ENCODE peak calls at places on chromosomes 12 and 14, in five cellular contexts. One of them, this sample, is unnamed. For H3K9me3, the result is how much of the 10 kb centered on the place peaks cover.

GRCh38 chr12:28582687-28583376 is 392.6 kb downstream of the CCDC91 start:
- DNase-seq in IMR-90: no peak
- DNase-seq in uterus: no peak
- DNase-seq in spleen: no peak
- DNase-seq in mucosa of descending colon: no peak
- DNase-seq in this sample: no peak

GRCh38 chr14:102928412-102929348 is 6.2 kb downstream of the AMN start:
- DNase-seq in uterus: peak
- DNase-seq in IMR-90: peak
- DNase-seq in spleen: peak
- DNase-seq in mucosa of descending colon: peak
- DNase-seq in this sample: peak

GRCh38 chr12:71216725-71217579 is 59.2 kb upstream of the TSPAN8 start:
- DNase-seq in IMR-90: peak
- DNase-seq in uterus: no peak
- DNase-seq in spleen: no peak
- DNase-seq in mucosa of descending colon: peak
- DNase-seq in this sample: no peak

GRCh38 chr12:52202361-52203078 is 10.7 kb upstream of the KRT80 start:
- DNase-seq in IMR-90: peak
- DNase-seq in uterus: no peak
- DNase-seq in mucosa of descending colon: no peak
- DNase-seq in spleen: peak
- DNase-seq in this sample: peak

GRCh38 chr12:62297321-62297720 is 37.1 kb downstream of the USP15 start:
- DNase-seq in spleen: no peak
- DNase-seq in mucosa of descending colon: no peak
- DNase-seq in uterus: no peak
- DNase-seq in IMR-90: no peak
- DNase-seq in this sample: no peak

GRCh38 chr12:29769162-29769820 is 14.5 kb downstream of the TMTC1 start:
- DNase-seq in uterus: no peak
- DNase-seq in spleen: no peak
- DNase-seq in mucosa of descending colon: peak
- DNase-seq in IMR-90: peak
- DNase-seq in this sample: no peak

GRCh38 chr12:75041481-75041880 is 168.2 kb downstream of the KCNC2 start:
- DNase-seq in mucosa of descending colon: no peak
- DNase-seq in spleen: no peak
- DNase-seq in uterus: no peak
- DNase-seq in IMR-90: no peak
- DNase-seq in this sample: no peak

GRCh38 chr12:111557271-111558106 is 41.6 kb downstream of the ATXN2 start:
- DNase-seq in uterus: no peak
- DNase-seq in spleen: no peak
- DNase-seq in IMR-90: peak
- DNase-seq in mucosa of descending colon: no peak
- DNase-seq in this sample: no peak

GRCh38 chr14:80669416-80669815 is 272.1 kb downstream of the CEP128 start:
- DNase-seq in mucosa of descending colon: no peak
- DNase-seq in IMR-90: peak
- DNase-seq in spleen: no peak
- DNase-seq in uterus: no peak
- DNase-seq in this sample: no peak

GRCh38 chr12:9037431-9037830 is 48.1 kb downstream of the KLRG1 start:
- DNase-seq in spleen: no peak
- DNase-seq in IMR-90: no peak
- DNase-seq in mucosa of descending colon: no peak
- DNase-seq in uterus: no peak
- DNase-seq in this sample: no peak

GRCh38 chr14:64081174-64081746 is 212.9 kb downstream of the ESR2 start:
- DNase-seq in spleen: no peak
- DNase-seq in IMR-90: no peak
- DNase-seq in mucosa of descending colon: no peak
- DNase-seq in uterus: no peak
- DNase-seq in this sample: no peak

GRCh38 chr12:76049575-76050251 is 18.1 kb upstream of the PHLDA1 start:
- DNase-seq in spleen: no peak
- DNase-seq in uterus: no peak
- DNase-seq in IMR-90: no peak
- DNase-seq in mucosa of descending colon: no peak
- DNase-seq in this sample: no peak

GRCh38 chr14:69354383-69355154 is 43.5 kb downstream of the ERH start:
- DNase-seq in IMR-90: peak
- DNase-seq in mucosa of descending colon: peak
- DNase-seq in uterus: no peak
- DNase-seq in spleen: peak
- DNase-seq in this sample: no peak

GRCh38 chr14:42277840-42278239 is 671.2 kb downstream of the LRFN5 start:
- DNase-seq in IMR-90: no peak
- DNase-seq in mucosa of descending colon: no peak
- DNase-seq in spleen: no peak
- DNase-seq in uterus: no peak
- DNase-seq in this sample: no peak

GRCh38 chr12:24719293-24719721 is 229.6 kb downstream of the BCAT1 start:
- DNase-seq in mucosa of descending colon: no peak
- DNase-seq in uterus: no peak
- DNase-seq in IMR-90: peak
- DNase-seq in spleen: no peak
- DNase-seq in this sample: no peak

GRCh38 chr14:44099752-44100462 is 407.2 kb downstream of the FSCB start:
- DNase-seq in mucosa of descending colon: no peak
- DNase-seq in spleen: no peak
- DNase-seq in IMR-90: no peak
- DNase-seq in uterus: no peak
- DNase-seq in this sample: no peak

GRCh38 chr14:93019367-93019843 is 96.3 kb downstream of the ITPK1 start:
- DNase-seq in spleen: no peak
- DNase-seq in uterus: peak
- DNase-seq in IMR-90: no peak
- DNase-seq in mucosa of descending colon: no peak
- DNase-seq in this sample: no peak

GRCh38 chr14:54942913-54943312 is 40.3 kb upstream of the GCH1 start:
- DNase-seq in mucosa of descending colon: no peak
- DNase-seq in uterus: no peak
- DNase-seq in IMR-90: no peak
- DNase-seq in spleen: no peak
- DNase-seq in this sample: no peak

GRCh38 chr14:101104485-101104884 is 201.0 kb upstream of the RTL1 start:
- DNase-seq in mucosa of descending colon: no peak
- DNase-seq in spleen: no peak
- DNase-seq in uterus: no peak
- DNase-seq in IMR-90: no peak
- DNase-seq in this sample: no peak

GRCh38 chr12:2854669-2855453 is 2.0 kb downstream of the TEX52 start:
- DNase-seq in spleen: peak
- DNase-seq in IMR-90: no peak
- DNase-seq in mucosa of descending colon: peak
- DNase-seq in uterus: no peak
- DNase-seq in this sample: no peak

GRCh38 chr12:254912-255311 is 7.7 kb downstream of the SLC6A13 start:
- DNase-seq in IMR-90: no peak
- DNase-seq in uterus: no peak
- DNase-seq in mucosa of descending colon: no peak
- DNase-seq in spleen: no peak
- DNase-seq in this sample: no peak

GRCh38 chr12:107328442-107329133 is 235.2 kb upstream of the CRY1 start:
- DNase-seq in IMR-90: peak
- DNase-seq in uterus: no peak
- DNase-seq in mucosa of descending colon: no peak
- DNase-seq in spleen: no peak
- DNase-seq in this sample: no peak

GRCh38 chr12:76199808-76200207 is 115.3 kb upstream of the NAP1L1 start:
- DNase-seq in IMR-90: peak
- DNase-seq in mucosa of descending colon: no peak
- DNase-seq in uterus: no peak
- DNase-seq in spleen: no peak
- DNase-seq in this sample: no peak

GRCh38 chr12:48817957-48818830 is at the start of gene CACNB3:
- DNase-seq in IMR-90: peak
- DNase-seq in mucosa of descending colon: peak
- DNase-seq in spleen: peak
- DNase-seq in uterus: peak
- DNase-seq in this sample: peak

GRCh38 chr12:64675795-64676194 is 65.5 kb downstream of the RASSF3 start:
- DNase-seq in spleen: no peak
- DNase-seq in mucosa of descending colon: peak
- DNase-seq in uterus: no peak
- DNase-seq in IMR-90: no peak
- DNase-seq in this sample: no peak

GRCh38 chr12:62332598-62332997 is 72.4 kb downstream of the USP15 start:
- DNase-seq in mucosa of descending colon: no peak
- DNase-seq in uterus: no peak
- DNase-seq in spleen: no peak
- DNase-seq in IMR-90: peak
- DNase-seq in this sample: no peak

GRCh38 chr12:49878021-49878420 is 25.7 kb downstream of the FAIM2 start:
- DNase-seq in spleen: no peak
- DNase-seq in mucosa of descending colon: no peak
- DNase-seq in IMR-90: no peak
- DNase-seq in uterus: no peak
- DNase-seq in this sample: no peak

GRCh38 chr14:55160989-55161388 is 30.4 kb downstream of the DLGAP5 start:
- DNase-seq in IMR-90: peak
- DNase-seq in mucosa of descending colon: no peak
- DNase-seq in uterus: no peak
- DNase-seq in spleen: no peak
- DNase-seq in this sample: no peak

GRCh38 chr12:69739287-69740191 is 879 bp downstream of the RAB3IP start:
- DNase-seq in IMR-90: peak
- DNase-seq in spleen: peak
- DNase-seq in mucosa of descending colon: peak
- DNase-seq in uterus: peak
- DNase-seq in this sample: peak

GRCh38 chr12:108826115-108826806 is 31.1 kb downstream of the SSH1 start:
- DNase-seq in spleen: peak
- DNase-seq in mucosa of descending colon: peak
- DNase-seq in uterus: peak
- DNase-seq in IMR-90: peak
- DNase-seq in this sample: no peak

GRCh38 chr12:51820721-51821422 is 27.6 kb downstream of the FIGNL2 start:
- DNase-seq in uterus: peak
- DNase-seq in IMR-90: peak
- DNase-seq in spleen: peak
- DNase-seq in mucosa of descending colon: peak
- DNase-seq in this sample: peak

GRCh38 chr12:110223777-110224378 is 57.2 kb upstream of the ATP2A2 start:
- DNase-seq in spleen: no peak
- DNase-seq in mucosa of descending colon: no peak
- DNase-seq in IMR-90: peak
- DNase-seq in uterus: no peak
- DNase-seq in this sample: no peak
- TF ChIP-seq CTCF in spleen: no peak
- TF ChIP-seq CTCF in mucosa of descending colon: no peak
- TF ChIP-seq CTCF in IMR-90: no peak
- TF ChIP-seq CTCF in uterus: no peak
- TF ChIP-seq CTCF in this sample: no peak

DNA sequence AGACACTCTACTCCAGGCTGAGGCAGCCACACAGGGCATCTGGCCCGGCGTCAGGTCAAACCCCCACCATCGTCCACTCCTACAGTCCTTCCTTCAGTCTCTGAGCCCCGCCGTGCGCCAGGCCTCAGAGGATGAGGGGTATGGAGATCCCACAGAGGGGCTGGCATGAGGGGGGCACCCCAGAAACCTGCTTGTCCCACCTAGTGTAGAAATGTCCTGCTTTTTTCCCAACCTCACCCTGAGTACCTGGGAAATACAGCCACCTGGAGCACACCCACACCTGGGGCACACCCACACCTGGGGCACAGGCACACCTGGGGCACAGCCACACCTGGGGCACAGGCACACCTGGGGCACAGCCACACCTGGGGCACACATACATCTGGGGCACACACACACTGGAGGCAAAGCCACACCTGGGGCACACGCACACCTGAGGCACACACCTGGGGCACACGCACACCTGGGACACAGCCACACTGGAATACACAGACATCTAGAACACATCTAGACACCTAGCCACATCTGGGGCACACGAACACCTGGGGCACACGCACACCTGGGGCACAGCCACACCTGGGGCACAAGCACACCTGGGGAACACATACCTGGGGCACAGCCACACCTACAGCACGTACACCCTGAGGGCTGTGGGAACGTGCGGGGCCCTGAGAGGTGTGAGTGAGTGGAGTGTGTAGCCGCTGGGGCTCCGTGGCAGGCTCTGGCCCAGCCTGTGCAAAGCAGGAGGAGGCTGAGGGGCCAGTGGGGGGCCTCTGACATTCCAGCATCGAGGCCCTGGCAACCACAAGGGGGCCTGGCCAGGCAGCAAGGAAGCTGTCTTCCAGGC is 18.4 kb downstream of the AKT1 start:
- DNase-seq in IMR-90: no peak
- DNase-seq in mucosa of descending colon: no peak
- DNase-seq in spleen: no peak
- DNase-seq in uterus: no peak
- DNase-seq in this sample: no peak
- H3K9me3 ChIP-seq in IMR-90: under half
- H3K9me3 ChIP-seq in mucosa of descending colon: under half
- H3K9me3 ChIP-seq in spleen: under half
- H3K9me3 ChIP-seq in uterus: under half
- H3K9me3 ChIP-seq in this sample: under half

DNA sequence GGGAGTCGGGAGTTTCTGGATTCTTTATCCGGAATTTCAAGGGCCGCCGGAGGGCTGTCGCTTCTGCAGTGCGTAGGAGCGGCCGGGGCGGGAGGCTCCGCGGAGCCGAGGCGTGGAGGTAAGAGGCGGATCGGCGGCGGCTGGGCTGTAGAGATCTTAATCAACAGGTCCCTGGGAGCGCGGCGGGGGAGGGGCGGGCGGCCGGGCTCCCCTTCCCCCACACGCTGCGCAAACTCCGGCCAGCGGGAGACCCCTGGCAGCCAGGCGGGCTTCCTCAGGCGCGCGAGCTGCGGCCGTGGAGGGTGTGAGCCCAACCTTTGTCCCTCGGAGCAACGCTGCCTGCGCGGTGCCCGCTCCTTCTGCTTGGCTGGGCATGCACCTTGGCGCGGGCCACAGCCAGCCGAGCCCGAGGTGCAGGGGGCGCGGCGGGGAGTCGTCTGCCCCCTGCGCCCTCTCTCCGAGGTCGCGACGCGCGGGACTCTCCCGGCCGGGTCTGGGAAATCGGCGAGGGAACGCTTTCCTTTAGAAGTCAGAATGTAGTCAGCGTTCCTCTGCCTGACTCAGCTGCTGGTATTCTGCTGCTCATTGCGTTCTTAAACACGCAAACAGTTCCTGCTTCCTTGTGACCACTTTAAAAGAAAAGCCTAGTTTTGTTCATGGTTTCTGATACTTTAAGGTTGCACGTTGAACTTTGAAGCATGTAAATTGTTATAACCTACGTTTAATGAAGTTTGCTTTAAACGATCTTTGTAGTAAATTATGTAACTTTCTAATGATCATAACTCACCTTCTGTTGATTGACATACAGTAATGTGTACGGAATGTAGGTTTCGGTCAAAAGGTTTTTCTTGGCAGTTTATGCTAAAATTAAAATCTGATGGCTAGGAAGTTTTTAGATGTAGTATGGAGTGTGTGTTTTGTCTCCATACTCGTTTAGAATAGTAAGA is at the start of gene PALS1:
- DNase-seq in uterus: no peak
- DNase-seq in spleen: no peak
- DNase-seq in IMR-90: peak
- DNase-seq in mucosa of descending colon: peak
- DNase-seq in this sample: no peak
- TF ChIP-seq CTCF in uterus: no peak
- TF ChIP-seq CTCF in spleen: no peak
- TF ChIP-seq CTCF in IMR-90: no peak
- TF ChIP-seq CTCF in mucosa of descending colon: no peak
- TF ChIP-seq CTCF in this sample: no peak

GRCh38 chr14:61774861-61775260 is 12.6 kb downstream of the SNAPC1 start:
- DNase-seq in uterus: no peak
- DNase-seq in spleen: no peak
- DNase-seq in mucosa of descending colon: no peak
- DNase-seq in IMR-90: peak
- DNase-seq in this sample: no peak
- H3K9me3 ChIP-seq in uterus: under half
- H3K9me3 ChIP-seq in spleen: under half
- H3K9me3 ChIP-seq in mucosa of descending colon: under half
- H3K9me3 ChIP-seq in IMR-90: under half
- H3K9me3 ChIP-seq in this sample: under half

This sample was measured in upper lobe of right lung.